ENCODE peak calls at places on chromosomes 1 and 21, in five cellular contexts. C is H1, M is NT2/D1, N is HepG2, P is GM12878. A is an unnamed sample.

GRCh38 chr21:44352253-44352860 is 1.1 kb upstream of the TRPM2 start:
- DNase-seq in C (no peak), M (no peak), P (no peak), N (no peak), A (no peak)

GRCh38 chr1:110582378-110582777 is 23.8 kb downstream of the KCNA2 start:
- DNase-seq in C (no peak), M (no peak), N (no peak), P (no peak), A (no peak)

GRCh38 chr1:165943198-165943597 is 115.8 kb downstream of the UCK2 start:
- DNase-seq in N (no peak), M (peak), C (no peak), P (no peak), A (no peak)

GRCh38 chr1:41350055-41350378 is 11.2 kb upstream of the FOXO6 start:
- DNase-seq in C (no peak), M (no peak), P (no peak), N (no peak), A (no peak)

GRCh38 chr1:16677552-16678423 is 11.0 kb upstream of the RNU1-3 start:
- DNase-seq in N (peak), P (peak), M (peak), C (peak), A (peak)

GRCh38 chr1:117598489-117598888 is 7.4 kb upstream of the TENT5C start:
- DNase-seq in N (no peak), C (no peak), P (no peak), M (no peak), A (no peak)

GRCh38 chr1:65845758-65846060 is 53.0 kb downstream of the PDE4B start:
- DNase-seq in N (no peak), C (no peak), M (no peak), P (no peak), A (no peak)

GRCh38 chr1:1763657-1764621 is 14.3 kb downstream of the NADK start:
- DNase-seq in M (no peak), C (no peak), P (no peak), N (no peak), A (no peak)

GRCh38 chr1:170231669-170232068 is 85.9 kb downstream of the NTMT2 start:
- DNase-seq in P (no peak), M (no peak), N (no peak), C (no peak), A (no peak)

GRCh38 chr1:54904476-54905048 is 17.6 kb upstream of the DHCR24 start:
- DNase-seq in C (no peak), M (no peak), P (no peak), N (no peak), A (peak)

GRCh38 chr1:67883069-67883468 is 49.8 kb upstream of the GNG12 start:
- DNase-seq in C (no peak), M (no peak), N (no peak), P (no peak), A (no peak)

GRCh38 chr1:167548059-167548932 is 5.3 kb downstream of the CREG1 start:
- DNase-seq in N (no peak), P (no peak), M (no peak), C (no peak), A (no peak)

GRCh38 chr1:3186526-3186921 is 117.5 kb downstream of the PRDM16 start:
- DNase-seq in C (no peak), P (no peak), M (no peak), N (no peak), A (peak)

GRCh38 chr1:153548722-153549695 is at the start of gene S100A3:
- DNase-seq in P (no peak), M (no peak), N (no peak), C (no peak), A (no peak)

GRCh38 chr1:66239834-66240233 is 294.1 kb upstream of the SGIP1 start:
- DNase-seq in C (no peak), P (no peak), N (no peak), M (no peak), A (no peak)

GRCh38 chr21:42238185-42238934 is 19.4 kb downstream of the ABCG1 start:
- DNase-seq in M (no peak), P (peak), N (no peak), C (no peak), A (no peak)

GRCh38 chr21:46100020-46100419 is 2.1 kb downstream of the COL6A2 start:
- DNase-seq in P (no peak), M (no peak), N (no peak), C (no peak), A (no peak)

GRCh38 chr1:167563579-167564246 is 10.2 kb upstream of the CREG1 start:
- DNase-seq in P (no peak), M (no peak), N (no peak), C (no peak), A (no peak)

GRCh38 chr1:179867493-179868330 is 9.9 kb downstream of the TOR1AIP2 start:
- DNase-seq in P (no peak), M (no peak), N (peak), C (peak), A (peak)

GRCh38 chr1:172609528-172609927 is 49.4 kb upstream of the FASLG start:
- DNase-seq in P (no peak), C (no peak), M (no peak), N (peak), A (no peak)

GRCh38 chr1:151056574-151056973 is 2.8 kb downstream of the CDC42SE1 start:
- DNase-seq in N (no peak), M (no peak), P (no peak), C (no peak), A (no peak)

GRCh38 chr1:151054971-151055547 is 4.4 kb downstream of the CDC42SE1 start:
- DNase-seq in C (no peak), N (no peak), P (no peak), M (no peak), A (no peak)

GRCh38 chr1:151055581-151055980 is 3.8 kb downstream of the CDC42SE1 start:
- DNase-seq in M (no peak), N (no peak), C (no peak), P (no peak), A (no peak)

GRCh38 chr1:151058682-151059341 is 610 bp downstream of the CDC42SE1 start:
- DNase-seq in P (no peak), M (no peak), N (no peak), C (peak), A (no peak)

DNA sequence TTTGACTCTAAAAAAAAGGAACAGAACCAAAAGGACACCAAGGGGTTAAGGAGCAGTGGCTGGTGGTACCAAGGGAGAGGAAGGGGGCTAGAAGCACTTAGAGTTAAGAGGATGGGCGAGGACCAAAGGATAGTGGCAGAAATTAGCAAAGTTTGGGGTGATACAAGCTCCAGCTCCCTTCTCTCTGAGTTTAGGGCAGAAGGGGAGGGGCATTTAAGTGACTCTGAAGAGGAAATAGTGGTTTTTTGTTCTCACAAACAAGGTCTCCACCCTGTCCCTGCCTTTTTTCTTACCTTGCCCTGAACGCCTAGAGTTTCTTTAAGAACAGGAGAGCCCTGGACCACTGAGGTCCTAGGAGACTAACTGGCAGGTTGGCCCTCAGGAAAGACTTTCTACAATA is 3.3 kb downstream of the CDC42SE1 start:
- DNase-seq in C (no peak), P (no peak), M (no peak), N (no peak), A (no peak)
- TF ChIP-seq SUZ12 in C (no peak), P (no peak), M (no peak), N (no peak), A (no peak)

GRCh38 chr1:23341829-23342697 is 2.0 kb downstream of the HNRNPR start:
- DNase-seq in P (no peak), M (no peak), C (no peak), N (peak), A (no peak)
- TF ChIP-seq SUZ12 in P (no peak), M (no peak), C (no peak), N (no peak), A (no peak)

GRCh38 chr1:230463760-230464159 is 37.6 kb upstream of the PGBD5 start:
- DNase-seq in N (no peak), P (no peak), C (no peak), M (no peak), A (no peak)

GRCh38 chr1:230456478-230456877 is 30.3 kb upstream of the PGBD5 start:
- DNase-seq in N (no peak), P (no peak), M (no peak), C (no peak), A (no peak)

GRCh38 chr1:230463326-230463725 is 37.2 kb upstream of the PGBD5 start:
- DNase-seq in C (no peak), P (no peak), N (no peak), M (no peak), A (no peak)

GRCh38 chr1:230458509-230458908 is 32.4 kb upstream of the PGBD5 start:
- DNase-seq in P (no peak), C (no peak), N (no peak), M (no peak), A (no peak)

GRCh38 chr1:230459463-230459862 is 33.3 kb upstream of the PGBD5 start:
- DNase-seq in C (no peak), P (no peak), N (no peak), M (no peak), A (no peak)
- TF ChIP-seq SUZ12 in C (no peak), P (no peak), N (no peak), M (no peak), A (no peak)

GRCh38 chr1:200180821-200181220 is 153.3 kb downstream of the NR5A2 start:
- DNase-seq in M (no peak), C (no peak), P (no peak), N (no peak), A (no peak)
- TF ChIP-seq SUZ12 in M (no peak), C (no peak), P (no peak), N (no peak), A (no peak)

GRCh38 chr1:14778882-14779594 is 180.6 kb downstream of the KAZN start:
- DNase-seq in P (no peak), M (no peak), N (peak), C (peak), A (peak)
- TF ChIP-seq SUZ12 in P (no peak), M (no peak), N (no peak), C (no peak), A (no peak)

GRCh38 chr1:63773496-63773814 is 362 bp upstream of the ROR1 start:
- DNase-seq in M (no peak), P (no peak), C (no peak), N (no peak), A (no peak)

GRCh38 chr1:63777286-63777685 is 3.5 kb downstream of the ROR1 start:
- DNase-seq in N (no peak), M (no peak), P (no peak), C (no peak), A (no peak)

GRCh38 chr1:63774617-63775417 is 1.0 kb downstream of the ROR1 start:
- DNase-seq in C (peak), N (no peak), P (no peak), M (peak), A (peak)

GRCh38 chr1:63773815-63774616 is at the start of gene ROR1:
- DNase-seq in N (peak), C (peak), M (peak), P (no peak), A (peak)

GRCh38 chr1:63775418-63776127 is 1.8 kb downstream of the ROR1 start:
- DNase-seq in M (no peak), P (no peak), N (no peak), C (no peak), A (no peak)
- TF ChIP-seq SUZ12 in M (no peak), P (no peak), N (no peak), C (no peak), A (no peak)